ENCODE peak calls at places on chromosome 22, in ten cellular contexts. One of them, this sample, is unnamed.

GRCh38 chr22:45603631-45604030 is 68.0 kb upstream of the ATXN10 start:
- DNase-seq in adipocyte: no peak
- DNase-seq in kidney: peak; percentile 37
- DNase-seq in right lobe of liver: no peak
- DNase-seq in H7: no peak
- DNase-seq in HFF-Myc: no peak
- DNase-seq in tibial nerve: no peak
- DNase-seq in AG10803: no peak
- DNase-seq in A549: peak; percentile 48
- DNase-seq in fibroblast of lung: no peak
- DNase-seq in this sample: no peak

GRCh38 chr22:39179401-39179827 is 26.9 kb upstream of the CBX7 start:
- DNase-seq in adipocyte: no peak
- DNase-seq in kidney: no peak
- DNase-seq in right lobe of liver: peak; percentile 31
- DNase-seq in H7: peak; percentile 84
- DNase-seq in HFF-Myc: no peak
- DNase-seq in tibial nerve: no peak
- DNase-seq in AG10803: no peak
- DNase-seq in A549: no peak
- DNase-seq in fibroblast of lung: no peak
- DNase-seq in this sample: no peak

GRCh38 chr22:36334081-36334831 is 53.5 kb downstream of the MYH9 start:
- DNase-seq in adipocyte: no peak
- DNase-seq in kidney: no peak
- DNase-seq in right lobe of liver: no peak
- DNase-seq in H7: peak; percentile 79
- DNase-seq in HFF-Myc: no peak
- DNase-seq in tibial nerve: no peak
- DNase-seq in AG10803: no peak
- DNase-seq in A549: peak; percentile 54
- DNase-seq in fibroblast of lung: no peak
- DNase-seq in this sample: no peak

GRCh38 chr22:22125579-22126468 is 118.8 kb upstream of the VPREB1 start:
- DNase-seq in adipocyte: no peak
- DNase-seq in kidney: no peak
- DNase-seq in right lobe of liver: no peak
- DNase-seq in H7: no peak
- DNase-seq in HFF-Myc: no peak
- DNase-seq in tibial nerve: no peak
- DNase-seq in AG10803: no peak
- DNase-seq in A549: no peak
- DNase-seq in fibroblast of lung: no peak
- DNase-seq in this sample: no peak

GRCh38 chr22:41914611-41915034 is 251 bp downstream of the SHISA8 start:
- DNase-seq in adipocyte: no peak
- DNase-seq in kidney: no peak
- DNase-seq in right lobe of liver: no peak
- DNase-seq in H7: peak; percentile 91
- DNase-seq in HFF-Myc: no peak
- DNase-seq in tibial nerve: no peak
- DNase-seq in AG10803: no peak
- DNase-seq in A549: no peak
- DNase-seq in fibroblast of lung: no peak
- DNase-seq in this sample: no peak

GRCh38 chr22:31652911-31653684 is 8.9 kb downstream of the PISD start:
- DNase-seq in adipocyte: no peak
- DNase-seq in kidney: no peak
- DNase-seq in right lobe of liver: no peak
- DNase-seq in H7: no peak
- DNase-seq in HFF-Myc: no peak
- DNase-seq in tibial nerve: no peak
- DNase-seq in AG10803: no peak
- DNase-seq in A549: no peak
- DNase-seq in fibroblast of lung: no peak
- DNase-seq in this sample: no peak

GRCh38 chr22:31250740-31251330 is 38.7 kb downstream of the LIMK2 start:
- DNase-seq in adipocyte: peak; percentile 46
- DNase-seq in kidney: no peak
- DNase-seq in right lobe of liver: no peak
- DNase-seq in H7: no peak
- DNase-seq in HFF-Myc: no peak
- DNase-seq in tibial nerve: no peak
- DNase-seq in AG10803: peak; percentile 56
- DNase-seq in A549: no peak
- DNase-seq in fibroblast of lung: no peak
- DNase-seq in this sample: no peak

GRCh38 chr22:37973271-37974170 is 10.8 kb downstream of the SOX10 start:
- DNase-seq in adipocyte: no peak
- DNase-seq in kidney: no peak
- DNase-seq in right lobe of liver: no peak
- DNase-seq in H7: no peak
- DNase-seq in HFF-Myc: no peak
- DNase-seq in tibial nerve: no peak
- DNase-seq in AG10803: no peak
- DNase-seq in A549: no peak
- DNase-seq in fibroblast of lung: no peak
- DNase-seq in this sample: no peak

GRCh38 chr22:17794726-17795125 is 20.5 kb upstream of the BID start:
- DNase-seq in adipocyte: no peak
- DNase-seq in kidney: no peak
- DNase-seq in right lobe of liver: no peak
- DNase-seq in H7: no peak
- DNase-seq in HFF-Myc: no peak
- DNase-seq in tibial nerve: no peak
- DNase-seq in AG10803: no peak
- DNase-seq in A549: no peak
- DNase-seq in fibroblast of lung: no peak
- DNase-seq in this sample: no peak

GRCh38 chr22:17796695-17797094 is 22.4 kb upstream of the BID start:
- DNase-seq in adipocyte: no peak
- DNase-seq in kidney: no peak
- DNase-seq in right lobe of liver: no peak
- DNase-seq in H7: no peak
- DNase-seq in HFF-Myc: no peak
- DNase-seq in tibial nerve: no peak
- DNase-seq in AG10803: no peak
- DNase-seq in A549: no peak
- DNase-seq in fibroblast of lung: no peak
- DNase-seq in this sample: no peak

GRCh38 chr22:17795143-17795542 is 20.9 kb upstream of the BID start:
- DNase-seq in adipocyte: no peak
- DNase-seq in kidney: no peak
- DNase-seq in right lobe of liver: no peak
- DNase-seq in H7: no peak
- DNase-seq in HFF-Myc: no peak
- DNase-seq in tibial nerve: no peak
- DNase-seq in AG10803: no peak
- DNase-seq in A549: no peak
- DNase-seq in fibroblast of lung: no peak
- DNase-seq in this sample: no peak

GRCh38 chr22:17797721-17798559 is 23.7 kb upstream of the BID start:
- DNase-seq in adipocyte: no peak
- DNase-seq in kidney: no peak
- DNase-seq in right lobe of liver: no peak
- DNase-seq in H7: no peak
- DNase-seq in HFF-Myc: no peak
- DNase-seq in tibial nerve: no peak
- DNase-seq in AG10803: no peak
- DNase-seq in A549: no peak
- DNase-seq in fibroblast of lung: no peak
- DNase-seq in this sample: no peak

DNA sequence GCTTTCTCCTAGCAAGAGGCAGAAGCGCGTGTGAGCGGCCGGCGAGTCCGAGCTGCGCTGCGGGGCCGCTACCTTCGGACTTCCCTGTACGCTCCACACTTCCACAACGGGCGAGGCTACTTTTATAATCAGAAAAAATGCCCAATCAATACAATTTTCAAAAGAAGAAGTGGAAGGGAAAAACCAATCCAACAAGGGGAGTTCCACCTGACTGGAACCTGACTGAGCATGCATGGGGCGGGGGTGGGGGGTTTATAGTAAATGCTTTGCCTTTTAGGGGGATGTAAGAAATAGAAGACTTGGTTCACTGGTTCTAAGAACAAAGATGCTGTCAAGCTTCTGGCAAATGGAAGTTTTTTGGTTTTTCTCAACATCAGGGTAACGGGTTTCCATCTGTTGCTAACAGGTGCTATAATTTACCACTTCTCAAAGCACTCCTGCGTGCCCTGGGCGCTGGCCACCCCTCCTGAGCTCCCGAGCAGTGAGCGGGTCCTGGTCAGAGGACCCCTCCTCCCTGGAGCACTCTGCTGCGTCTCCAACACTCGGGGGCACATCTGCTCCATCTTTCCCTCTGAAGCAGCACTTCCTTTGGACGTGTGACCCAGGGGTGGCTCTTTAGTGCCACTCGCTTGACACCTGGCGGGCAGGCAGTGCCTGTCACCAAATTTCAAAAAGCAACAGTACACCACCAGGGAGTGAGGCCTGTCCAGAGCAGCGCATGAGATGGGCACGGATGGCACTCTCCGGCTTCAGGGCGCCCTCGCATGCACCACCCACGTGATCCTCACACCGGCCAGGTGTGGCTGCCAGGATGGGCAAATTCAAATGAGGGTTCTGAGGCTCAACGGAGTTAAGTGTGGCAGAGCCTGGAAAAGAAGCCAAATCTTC is 21.6 kb upstream of the BID start:
- DNase-seq in adipocyte: no peak
- DNase-seq in kidney: no peak
- DNase-seq in right lobe of liver: no peak
- DNase-seq in H7: no peak
- DNase-seq in HFF-Myc: no peak
- DNase-seq in tibial nerve: no peak
- DNase-seq in AG10803: no peak
- DNase-seq in A549: no peak
- DNase-seq in fibroblast of lung: no peak
- DNase-seq in this sample: no peak
- H3K4me3 ChIP-seq in adipocyte: no peak overlapping the region
- H3K4me3 ChIP-seq in kidney: no peak overlapping the region
- H3K4me3 ChIP-seq in right lobe of liver: no peak overlapping the region
- H3K4me3 ChIP-seq in H7: no peak overlapping the region
- H3K4me3 ChIP-seq in HFF-Myc: no peak overlapping the region
- H3K4me3 ChIP-seq in tibial nerve: no peak overlapping the region
- H3K4me3 ChIP-seq in AG10803: no peak overlapping the region
- H3K4me3 ChIP-seq in A549: no peak overlapping the region
- H3K4me3 ChIP-seq in fibroblast of lung: no peak overlapping the region
- H3K4me3 ChIP-seq in this sample: no peak overlapping the region

GRCh38 chr22:43398910-43399309 is 12.9 kb upstream of the MPPED1 start:
- DNase-seq in adipocyte: no peak
- DNase-seq in kidney: peak; percentile 54
- DNase-seq in right lobe of liver: no peak
- DNase-seq in H7: no peak
- DNase-seq in HFF-Myc: no peak
- DNase-seq in tibial nerve: no peak
- DNase-seq in AG10803: no peak
- DNase-seq in A549: no peak
- DNase-seq in fibroblast of lung: no peak
- DNase-seq in this sample: no peak

GRCh38 chr22:43399338-43399979 is 12.4 kb upstream of the MPPED1 start:
- DNase-seq in adipocyte: no peak
- DNase-seq in kidney: peak; percentile 40
- DNase-seq in right lobe of liver: no peak
- DNase-seq in H7: peak; percentile 82
- DNase-seq in HFF-Myc: no peak
- DNase-seq in tibial nerve: no peak
- DNase-seq in AG10803: no peak
- DNase-seq in A549: no peak
- DNase-seq in fibroblast of lung: no peak
- DNase-seq in this sample: no peak

GRCh38 chr22:43400449-43400848 is 11.4 kb upstream of the MPPED1 start:
- DNase-seq in adipocyte: no peak
- DNase-seq in kidney: peak; percentile 66
- DNase-seq in right lobe of liver: no peak
- DNase-seq in H7: peak; percentile 51
- DNase-seq in HFF-Myc: no peak
- DNase-seq in tibial nerve: no peak
- DNase-seq in AG10803: no peak
- DNase-seq in A549: no peak
- DNase-seq in fibroblast of lung: no peak
- DNase-seq in this sample: no peak

GRCh38 chr22:43401233-43401632 is 10.6 kb upstream of the MPPED1 start:
- DNase-seq in adipocyte: no peak
- DNase-seq in kidney: peak; percentile 41
- DNase-seq in right lobe of liver: no peak
- DNase-seq in H7: peak; percentile 41
- DNase-seq in HFF-Myc: no peak
- DNase-seq in tibial nerve: no peak
- DNase-seq in AG10803: no peak
- DNase-seq in A549: no peak
- DNase-seq in fibroblast of lung: no peak
- DNase-seq in this sample: no peak

DNA sequence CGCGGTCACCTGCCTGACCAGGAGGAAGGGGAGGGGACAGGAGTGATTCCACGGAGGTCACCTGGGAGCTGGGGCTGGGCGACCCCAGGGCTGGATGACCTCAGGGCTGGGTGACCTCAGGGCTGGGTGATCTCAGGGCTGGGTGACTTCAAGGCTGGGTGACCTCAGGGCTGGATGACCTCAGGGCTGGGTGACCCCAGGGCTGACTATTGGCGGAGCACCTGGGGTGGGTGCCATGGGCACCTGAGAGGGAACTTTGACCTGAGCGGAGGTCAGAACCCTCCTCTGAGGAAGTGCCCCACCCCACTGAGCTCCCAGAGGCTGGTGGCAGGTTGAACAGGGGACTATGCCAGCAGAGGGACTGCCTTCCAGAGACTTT is 11.8 kb upstream of the MPPED1 start:
- DNase-seq in adipocyte: no peak
- DNase-seq in kidney: peak; percentile 67
- DNase-seq in right lobe of liver: peak; percentile 75
- DNase-seq in H7: no peak
- DNase-seq in HFF-Myc: no peak
- DNase-seq in tibial nerve: no peak
- DNase-seq in AG10803: no peak
- DNase-seq in A549: no peak
- DNase-seq in fibroblast of lung: no peak
- DNase-seq in this sample: no peak
- H3K4me3 ChIP-seq in adipocyte: no peak overlapping the region
- H3K4me3 ChIP-seq in kidney: no peak overlapping the region
- H3K4me3 ChIP-seq in right lobe of liver: no peak overlapping the region
- H3K4me3 ChIP-seq in H7: no peak overlapping the region
- H3K4me3 ChIP-seq in HFF-Myc: no peak overlapping the region
- H3K4me3 ChIP-seq in tibial nerve: no peak overlapping the region
- H3K4me3 ChIP-seq in AG10803: no peak overlapping the region
- H3K4me3 ChIP-seq in A549: no peak overlapping the region
- H3K4me3 ChIP-seq in fibroblast of lung: no peak overlapping the region
- H3K4me3 ChIP-seq in this sample: no peak overlapping the region

GRCh38 chr22:50523806-50524663 is 1.4 kb downstream of the SCO2 start:
- DNase-seq in adipocyte: no peak
- DNase-seq in kidney: peak; percentile 79
- DNase-seq in right lobe of liver: peak; percentile 55
- DNase-seq in H7: peak; percentile 63
- DNase-seq in HFF-Myc: no peak
- DNase-seq in tibial nerve: no peak
- DNase-seq in AG10803: no peak
- DNase-seq in A549: no peak
- DNase-seq in fibroblast of lung: no peak
- DNase-seq in this sample: no peak
- H3K4me3 ChIP-seq in adipocyte: peak overlapping the region; percentile 87
- H3K4me3 ChIP-seq in kidney: peak overlapping the region; percentile 26
- H3K4me3 ChIP-seq in right lobe of liver: peak overlapping the region; percentile 66
- H3K4me3 ChIP-seq in H7: peak overlapping the region; percentile 86
- H3K4me3 ChIP-seq in HFF-Myc: peak overlapping the region; percentile 78
- H3K4me3 ChIP-seq in tibial nerve: peak overlapping the region; percentile 93
- H3K4me3 ChIP-seq in AG10803: peak overlapping the region; percentile 75
- H3K4me3 ChIP-seq in A549: peak overlapping the region; percentile 70
- H3K4me3 ChIP-seq in fibroblast of lung: peak overlapping the region; percentile 72
- H3K4me3 ChIP-seq in this sample: peak overlapping the region; percentile 92

GRCh38 chr22:26417406-26417805 is 11.7 kb upstream of the ASPHD2 start:
- DNase-seq in adipocyte: no peak
- DNase-seq in kidney: no peak
- DNase-seq in right lobe of liver: no peak
- DNase-seq in H7: no peak
- DNase-seq in HFF-Myc: no peak
- DNase-seq in tibial nerve: no peak
- DNase-seq in AG10803: no peak
- DNase-seq in A549: no peak
- DNase-seq in fibroblast of lung: no peak
- DNase-seq in this sample: no peak
- H3K4me3 ChIP-seq in adipocyte: no peak overlapping the region
- H3K4me3 ChIP-seq in kidney: no peak overlapping the region
- H3K4me3 ChIP-seq in right lobe of liver: no peak overlapping the region
- H3K4me3 ChIP-seq in H7: no peak overlapping the region
- H3K4me3 ChIP-seq in HFF-Myc: no peak overlapping the region
- H3K4me3 ChIP-seq in tibial nerve: no peak overlapping the region
- H3K4me3 ChIP-seq in AG10803: no peak overlapping the region
- H3K4me3 ChIP-seq in A549: no peak overlapping the region
- H3K4me3 ChIP-seq in fibroblast of lung: no peak overlapping the region
- H3K4me3 ChIP-seq in this sample: no peak overlapping the region

This sample was measured in CD8-positive, alpha-beta T cell.